ENCODE peak calls at places on chromosomes 3 and 15, in seven cellular contexts. U, I, K, L, X, N and Q are unnamed samples.

GRCh38 chr3:153438275-153438674 is 276.2 kb downstream of the RAP2B start:
- DNase-seq in U (no peak), I (no peak), K (no peak), L (no peak), X (no peak), N (no peak), Q (no peak)

GRCh38 chr3:125166581-125166980 is 46.0 kb downstream of the SLC12A8 start:
- DNase-seq in U (no peak), I (no peak), K (no peak), L (peak; percentile 46), X (no peak), N (no peak), Q (no peak)

GRCh38 chr3:112640864-112641751 is at the start of gene CCDC80:
- DNase-seq in U (no peak), I (no peak), K (peak; percentile 81), L (peak; percentile 95), X (no peak), N (no peak), Q (no peak)

GRCh38 chr3:177177670-177178295 is 19.5 kb downstream of the TBL1XR1 start:
- DNase-seq in U (no peak), I (no peak), K (no peak), L (no peak), X (no peak), N (no peak), Q (no peak)

GRCh38 chr3:124829175-124829818 is 57.9 kb downstream of the ITGB5 start:
- DNase-seq in U (peak; percentile 55), I (no peak), K (no peak), L (no peak), X (no peak), N (peak; percentile 69), Q (no peak)

GRCh38 chr3:66629431-66630368 is 128.9 kb upstream of the LRIG1 start:
- DNase-seq in U (no peak), I (no peak), K (no peak), L (peak; percentile 5), X (no peak), N (no peak), Q (no peak)

GRCh38 chr3:15420871-15421270 is 6.5 kb downstream of the METTL6 start:
- DNase-seq in U (no peak), I (no peak), K (no peak), L (no peak), X (no peak), N (no peak), Q (no peak)

GRCh38 chr3:183393625-183394024 is 34.8 kb downstream of the MCF2L2 start:
- DNase-seq in U (no peak), I (no peak), K (no peak), L (peak; percentile 50), X (no peak), N (no peak), Q (no peak)

GRCh38 chr3:63936929-63937328 is 24.7 kb upstream of the SCAANT1 start:
- DNase-seq in U (no peak), I (no peak), K (no peak), L (no peak), X (no peak), N (no peak), Q (no peak)

GRCh38 chr3:152977356-152977755 is 142.4 kb downstream of the P2RY1 start:
- DNase-seq in U (no peak), I (no peak), K (no peak), L (no peak), X (no peak), N (no peak), Q (no peak)

GRCh38 chr3:124877617-124878016 is 9.5 kb downstream of the ITGB5 start:
- DNase-seq in U (no peak), I (no peak), K (no peak), L (no peak), X (no peak), N (no peak), Q (no peak)

GRCh38 chr15:48555244-48555804 is 90.2 kb downstream of the FBN1 start:
- DNase-seq in U (no peak), I (no peak), K (no peak), L (peak; percentile 66), X (no peak), N (no peak), Q (no peak)

GRCh38 chr3:138833908-138834358 is 795 bp downstream of the PIK3CB start:
- DNase-seq in U (no peak), I (no peak), K (no peak), L (peak; percentile 36), X (no peak), N (no peak), Q (peak; percentile 31)

GRCh38 chr15:70584838-70585706 is 178.3 kb downstream of the UACA start:
- DNase-seq in U (no peak), I (no peak), K (peak; percentile 42), L (no peak), X (no peak), N (peak; percentile 94), Q (peak; percentile 97)

GRCh38 chr3:135539854-135540253 is 425.7 kb upstream of the PPP2R3A start:
- DNase-seq in U (no peak), I (no peak), K (no peak), L (no peak), X (no peak), N (no peak), Q (no peak)

GRCh38 chr15:85514413-85514812 is 134.0 kb downstream of the AKAP13 start:
- DNase-seq in U (no peak), I (no peak), K (no peak), L (no peak), X (no peak), N (no peak), Q (no peak)

GRCh38 chr3:133442518-133442917 is 42.7 kb downstream of the BFSP2 start:
- DNase-seq in U (no peak), I (no peak), K (no peak), L (no peak), X (peak; percentile 40), N (no peak), Q (no peak)

GRCh38 chr3:113912551-113913246 is 35.1 kb upstream of the ZDHHC23 start:
- DNase-seq in U (no peak), I (no peak), K (peak; percentile 53), L (peak; percentile 76), X (peak; percentile 81), N (peak; percentile 76), Q (peak; percentile 41)

GRCh38 chr3:144556392-144556791 is 584.8 kb downstream of the DIPK2A start:
- DNase-seq in U (no peak), I (no peak), K (no peak), L (no peak), X (no peak), N (no peak), Q (no peak)

GRCh38 chr3:194329566-194329965 is 21.6 kb downstream of the CPN2 start:
- DNase-seq in U (no peak), I (no peak), K (no peak), L (no peak), X (no peak), N (no peak), Q (peak; percentile 30)

GRCh38 chr3:1444196-1444595 is 351.4 kb downstream of the CNTN6 start:
- DNase-seq in U (no peak), I (no peak), K (no peak), L (no peak), X (no peak), N (no peak), Q (no peak)

GRCh38 chr15:40486066-40486770 is 15.4 kb downstream of the CHST14 start:
- DNase-seq in U (no peak), I (no peak), K (no peak), L (no peak), X (no peak), N (no peak), Q (no peak)

GRCh38 chr15:62920569-62921502 is 121.7 kb upstream of the TPM1 start:
- DNase-seq in U (peak; percentile 62), I (no peak), K (no peak), L (peak; percentile 89), X (no peak), N (no peak), Q (no peak)

GRCh38 chr15:66251790-66252355 is 1.7 kb downstream of the MEGF11 start:
- DNase-seq in U (no peak), I (no peak), K (no peak), L (no peak), X (peak; percentile 28), N (no peak), Q (peak; percentile 78)

GRCh38 chr3:197701851-197702250 is 34.9 kb downstream of the RUBCN start:
- DNase-seq in U (no peak), I (no peak), K (no peak), L (no peak), X (no peak), N (no peak), Q (no peak)
- H3K36me3 ChIP-seq in U (peaks cover 64% of the 10 kb centered on the region), I (peaks cover 3% of the 10 kb centered on the region), K (no peaks in the 10 kb centered on the region), L (peaks cover 14% of the 10 kb centered on the region), X (peaks cover 78% of the 10 kb centered on the region), N (peaks cover 52% of the 10 kb centered on the region), Q (peaks cover 8% of the 10 kb centered on the region)

GRCh38 chr3:29335921-29336320 is 55.0 kb downstream of the RBMS3 start:
- DNase-seq in U (no peak), I (no peak), K (no peak), L (no peak), X (no peak), N (no peak), Q (no peak)
- H3K4me3 ChIP-seq in U (peak overlapping the region; percentile 36), I (peak overlapping the region; percentile 24), K (no peak overlapping the region), L (no peak overlapping the region), X (no peak overlapping the region), N (no peak overlapping the region), Q (no peak overlapping the region)

GRCh38 chr3:11555823-11556222 is 87.9 kb downstream of the VGLL4 start:
- DNase-seq in U (no peak), I (peak; percentile 35), K (no peak), L (no peak), X (no peak), N (no peak), Q (peak; percentile 32)

GRCh38 chr3:11554236-11554610 is 89.5 kb downstream of the VGLL4 start:
- DNase-seq in U (no peak), I (no peak), K (no peak), L (no peak), X (no peak), N (no peak), Q (no peak)

GRCh38 chr3:11556234-11556633 is 87.5 kb downstream of the VGLL4 start:
- DNase-seq in U (peak; percentile 28), I (peak; percentile 50), K (no peak), L (no peak), X (no peak), N (no peak), Q (peak; percentile 44)

GRCh38 chr3:11554666-11555065 is 89.0 kb downstream of the VGLL4 start:
- DNase-seq in U (no peak), I (no peak), K (no peak), L (no peak), X (no peak), N (no peak), Q (no peak)

DNA sequence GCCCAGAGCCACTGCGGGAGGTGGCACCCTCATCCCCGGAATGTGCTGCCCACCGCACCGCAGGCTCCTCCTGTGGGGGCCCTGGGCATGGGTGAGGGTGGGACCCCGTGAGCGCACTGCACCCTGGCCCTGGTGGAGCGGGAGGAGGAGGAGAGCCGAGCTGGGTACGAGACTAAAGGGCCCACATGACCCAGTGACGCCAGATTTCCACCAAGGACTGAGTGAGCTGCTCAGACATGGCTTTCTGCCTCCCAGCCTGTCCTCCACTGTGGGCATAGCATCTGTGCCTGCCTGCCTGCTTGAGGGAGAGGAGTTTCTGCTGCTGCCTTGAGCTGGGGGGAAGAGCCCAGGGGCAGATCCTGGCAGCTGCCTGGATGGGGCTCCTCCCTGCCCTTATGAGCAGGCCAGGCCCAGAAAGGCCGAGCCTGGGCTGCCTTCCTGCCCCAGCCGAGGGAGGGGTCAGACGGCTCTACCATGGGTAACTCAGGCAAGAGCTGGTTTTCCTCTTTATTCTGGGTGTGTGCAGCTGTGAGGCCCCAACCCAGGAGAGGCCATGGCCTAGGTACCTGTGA is 88.4 kb downstream of the VGLL4 start:
- DNase-seq in U (no peak), I (peak; percentile 38), K (no peak), L (no peak), X (no peak), N (no peak), Q (peak; percentile 41)
- H3K36me3 ChIP-seq in U (peaks cover 15% of the 10 kb centered on the region), I (no peaks in the 10 kb centered on the region), K (peaks cover 5% of the 10 kb centered on the region), L (peaks cover 23% of the 10 kb centered on the region), X (peaks cover 25% of the 10 kb centered on the region), N (peaks cover 20% of the 10 kb centered on the region), Q (peaks cover 1% of the 10 kb centered on the region)

GRCh38 chr3:128496602-128497304 is 3.8 kb upstream of the GATA2 start:
- DNase-seq in U (no peak), I (no peak), K (no peak), L (peak; percentile 52), X (no peak), N (peak; percentile 74), Q (peak; percentile 69)
- H3K4me3 ChIP-seq in U (peak overlapping the region; percentile 61), I (no peak overlapping the region), K (no peak overlapping the region), L (peak overlapping the region; percentile 53), X (no peak overlapping the region), N (peak overlapping the region; percentile 76), Q (peak overlapping the region; percentile 47)